ENCODE peak calls at places on chromosomes 7 and 10, in four cellular contexts. One of them, this sample, is unnamed.

GRCh38 chr10:126373137-126373536 is 15.1 kb downstream of the ADAM12 start:
- DNase-seq in breast epithelium: no peak
- DNase-seq in dorsolateral prefrontal cortex: no peak
- DNase-seq in brain microvascular endothelial cell: no peak
- DNase-seq in this sample: no peak

GRCh38 chr7:131498237-131498885 is 58.1 kb downstream of the PODXL start:
- DNase-seq in dorsolateral prefrontal cortex: no peak
- DNase-seq in breast epithelium: no peak
- DNase-seq in brain microvascular endothelial cell: no peak
- DNase-seq in this sample: no peak

GRCh38 chr7:131106681-131107342 is 220.9 kb upstream of the MKLN1 start:
- DNase-seq in dorsolateral prefrontal cortex: peak; percentile 26
- DNase-seq in breast epithelium: peak; percentile 58
- DNase-seq in brain microvascular endothelial cell: peak; percentile 18
- DNase-seq in this sample: peak; percentile 89

GRCh38 chr10:88152720-88153119 is 289.3 kb downstream of the PTEN start:
- DNase-seq in dorsolateral prefrontal cortex: no peak
- DNase-seq in breast epithelium: peak; percentile 84
- DNase-seq in brain microvascular endothelial cell: peak; percentile 90
- DNase-seq in this sample: no peak

GRCh38 chr10:102641398-102641797 is 2.9 kb upstream of the TRIM8 start:
- DNase-seq in dorsolateral prefrontal cortex: no peak
- DNase-seq in breast epithelium: no peak
- DNase-seq in brain microvascular endothelial cell: no peak
- DNase-seq in this sample: no peak

GRCh38 chr7:108402865-108403264 is 53.4 kb downstream of the NRCAM start:
- DNase-seq in dorsolateral prefrontal cortex: no peak
- DNase-seq in breast epithelium: no peak
- DNase-seq in brain microvascular endothelial cell: peak; percentile 73
- DNase-seq in this sample: no peak

GRCh38 chr10:78433063-78433717 is 399.5 kb downstream of the RPS24 start:
- DNase-seq in brain microvascular endothelial cell: no peak
- DNase-seq in dorsolateral prefrontal cortex: no peak
- DNase-seq in breast epithelium: no peak
- DNase-seq in this sample: no peak

GRCh38 chr10:49739426-49739825 is 22.7 kb downstream of the OGDHL start:
- DNase-seq in brain microvascular endothelial cell: no peak
- DNase-seq in breast epithelium: no peak
- DNase-seq in dorsolateral prefrontal cortex: no peak
- DNase-seq in this sample: peak; percentile 66

GRCh38 chr10:127834221-127834620 is 58.5 kb downstream of the CLRN3 start:
- DNase-seq in breast epithelium: no peak
- DNase-seq in dorsolateral prefrontal cortex: no peak
- DNase-seq in brain microvascular endothelial cell: no peak
- DNase-seq in this sample: no peak

GRCh38 chr7:70698219-70698832 is 433.6 kb upstream of the GALNT17 start:
- DNase-seq in brain microvascular endothelial cell: peak; percentile 48
- DNase-seq in dorsolateral prefrontal cortex: no peak
- DNase-seq in breast epithelium: no peak
- DNase-seq in this sample: no peak

GRCh38 chr7:79290841-79291497 is 162.5 kb downstream of the MAGI2 start:
- DNase-seq in brain microvascular endothelial cell: no peak
- DNase-seq in dorsolateral prefrontal cortex: no peak
- DNase-seq in breast epithelium: no peak
- DNase-seq in this sample: no peak

GRCh38 chr10:79137826-79138225 is 69.1 kb downstream of the ZMIZ1 start:
- DNase-seq in dorsolateral prefrontal cortex: no peak
- DNase-seq in brain microvascular endothelial cell: no peak
- DNase-seq in breast epithelium: no peak
- DNase-seq in this sample: peak; percentile 56

GRCh38 chr7:157869793-157870192 is 533.0 kb downstream of the DNAJB6 start:
- DNase-seq in breast epithelium: no peak
- DNase-seq in dorsolateral prefrontal cortex: no peak
- DNase-seq in brain microvascular endothelial cell: no peak
- DNase-seq in this sample: no peak

GRCh38 chr10:52871191-52871843 is 98.7 kb upstream of the MBL2 start:
- DNase-seq in dorsolateral prefrontal cortex: no peak
- DNase-seq in brain microvascular endothelial cell: no peak
- DNase-seq in breast epithelium: no peak
- DNase-seq in this sample: peak; percentile 34

GRCh38 chr7:80466638-80467037 is 45.2 kb downstream of the GNAT3 start:
- DNase-seq in dorsolateral prefrontal cortex: no peak
- DNase-seq in breast epithelium: no peak
- DNase-seq in brain microvascular endothelial cell: no peak
- DNase-seq in this sample: no peak

GRCh38 chr10:110460111-110460809 is 37.4 kb upstream of the DUSP5 start:
- DNase-seq in dorsolateral prefrontal cortex: no peak
- DNase-seq in breast epithelium: peak; percentile 71
- DNase-seq in brain microvascular endothelial cell: peak; percentile 16
- DNase-seq in this sample: no peak

GRCh38 chr7:35366167-35367155 is 112.6 kb upstream of the TBX20 start:
- DNase-seq in breast epithelium: no peak
- DNase-seq in dorsolateral prefrontal cortex: no peak
- DNase-seq in brain microvascular endothelial cell: no peak
- DNase-seq in this sample: peak; percentile 46

GRCh38 chr10:23370106-23370505 is 25.5 kb upstream of the C10orf67 start:
- DNase-seq in brain microvascular endothelial cell: no peak
- DNase-seq in dorsolateral prefrontal cortex: no peak
- DNase-seq in breast epithelium: no peak
- DNase-seq in this sample: no peak

GRCh38 chr7:104982308-104982755 is 31.7 kb upstream of the KMT2E start:
- DNase-seq in breast epithelium: no peak
- DNase-seq in dorsolateral prefrontal cortex: no peak
- DNase-seq in brain microvascular endothelial cell: no peak
- DNase-seq in this sample: no peak

GRCh38 chr7:74032191-74032490 is 4.2 kb downstream of the ELN start:
- DNase-seq in breast epithelium: no peak
- DNase-seq in brain microvascular endothelial cell: no peak
- DNase-seq in dorsolateral prefrontal cortex: no peak
- DNase-seq in this sample: peak; percentile 63

GRCh38 chr7:98996162-98996552 is 117.8 kb downstream of the TRRAP start:
- DNase-seq in dorsolateral prefrontal cortex: no peak
- DNase-seq in breast epithelium: no peak
- DNase-seq in brain microvascular endothelial cell: no peak
- DNase-seq in this sample: peak; percentile 12

GRCh38 chr10:112274831-112275230 is 8.4 kb upstream of the TECTB start:
- DNase-seq in brain microvascular endothelial cell: no peak
- DNase-seq in breast epithelium: no peak
- DNase-seq in dorsolateral prefrontal cortex: no peak
- DNase-seq in this sample: no peak

GRCh38 chr7:20340839-20341238 is 10.1 kb downstream of the ITGB8 start:
- DNase-seq in brain microvascular endothelial cell: no peak
- DNase-seq in dorsolateral prefrontal cortex: no peak
- DNase-seq in breast epithelium: no peak
- DNase-seq in this sample: no peak

GRCh38 chr7:139855498-139856270 is 26.6 kb downstream of the TBXAS1 start:
- DNase-seq in brain microvascular endothelial cell: no peak
- DNase-seq in dorsolateral prefrontal cortex: no peak
- DNase-seq in breast epithelium: no peak
- DNase-seq in this sample: peak; percentile 68

GRCh38 chr10:97789770-97790397 is 18.1 kb upstream of the SFRP5 start:
- DNase-seq in breast epithelium: no peak
- DNase-seq in brain microvascular endothelial cell: no peak
- DNase-seq in dorsolateral prefrontal cortex: no peak
- DNase-seq in this sample: no peak

GRCh38 chr7:41030673-41031072 is 672.2 kb downstream of the INHBA start:
- DNase-seq in brain microvascular endothelial cell: peak; percentile 55
- DNase-seq in dorsolateral prefrontal cortex: no peak
- DNase-seq in breast epithelium: no peak
- DNase-seq in this sample: no peak

GRCh38 chr7:132742152-132742551 is 165.9 kb upstream of the PLXNA4 start:
- DNase-seq in dorsolateral prefrontal cortex: no peak
- DNase-seq in breast epithelium: no peak
- DNase-seq in brain microvascular endothelial cell: peak; percentile 99
- DNase-seq in this sample: peak; percentile 75

DNA sequence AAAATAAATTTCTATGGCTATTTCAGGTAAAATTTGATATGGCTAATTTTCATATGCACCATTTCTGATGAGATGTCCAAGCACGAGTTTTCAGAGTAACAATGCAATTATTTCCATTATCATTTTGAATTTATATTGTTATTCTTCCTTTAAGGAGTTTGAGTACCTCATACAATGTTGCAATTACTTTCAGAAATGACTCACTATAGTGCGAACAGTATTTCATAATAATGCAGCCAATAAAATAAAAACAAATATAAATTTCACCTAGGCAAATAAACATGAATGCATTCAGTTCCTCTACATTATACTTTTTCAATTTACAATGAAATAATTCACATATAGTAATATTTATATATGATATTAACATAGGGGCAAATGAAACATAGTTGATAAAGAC is 78.8 kb upstream of the LRRN3 start:
- DNase-seq in brain microvascular endothelial cell: no peak
- DNase-seq in dorsolateral prefrontal cortex: no peak
- DNase-seq in breast epithelium: no peak
- DNase-seq in this sample: no peak
- H3K4me3 ChIP-seq in brain microvascular endothelial cell: no peak overlapping the region
- H3K4me3 ChIP-seq in dorsolateral prefrontal cortex: no peak overlapping the region
- H3K4me3 ChIP-seq in breast epithelium: no peak overlapping the region
- H3K4me3 ChIP-seq in this sample: no peak overlapping the region

GRCh38 chr7:22481726-22482125 is 18.3 kb downstream of the STEAP1B start:
- DNase-seq in brain microvascular endothelial cell: no peak
- DNase-seq in dorsolateral prefrontal cortex: no peak
- DNase-seq in breast epithelium: no peak
- DNase-seq in this sample: no peak

GRCh38 chr7:22485189-22485588 is 14.8 kb downstream of the STEAP1B start:
- DNase-seq in brain microvascular endothelial cell: peak; percentile 37
- DNase-seq in breast epithelium: no peak
- DNase-seq in dorsolateral prefrontal cortex: no peak
- DNase-seq in this sample: no peak

GRCh38 chr7:22480523-22481075 is 19.4 kb downstream of the STEAP1B start:
- DNase-seq in breast epithelium: no peak
- DNase-seq in dorsolateral prefrontal cortex: no peak
- DNase-seq in brain microvascular endothelial cell: no peak
- DNase-seq in this sample: no peak

GRCh38 chr7:22486597-22486996 is 13.4 kb downstream of the STEAP1B start:
- DNase-seq in breast epithelium: no peak
- DNase-seq in dorsolateral prefrontal cortex: no peak
- DNase-seq in brain microvascular endothelial cell: no peak
- DNase-seq in this sample: no peak

DNA sequence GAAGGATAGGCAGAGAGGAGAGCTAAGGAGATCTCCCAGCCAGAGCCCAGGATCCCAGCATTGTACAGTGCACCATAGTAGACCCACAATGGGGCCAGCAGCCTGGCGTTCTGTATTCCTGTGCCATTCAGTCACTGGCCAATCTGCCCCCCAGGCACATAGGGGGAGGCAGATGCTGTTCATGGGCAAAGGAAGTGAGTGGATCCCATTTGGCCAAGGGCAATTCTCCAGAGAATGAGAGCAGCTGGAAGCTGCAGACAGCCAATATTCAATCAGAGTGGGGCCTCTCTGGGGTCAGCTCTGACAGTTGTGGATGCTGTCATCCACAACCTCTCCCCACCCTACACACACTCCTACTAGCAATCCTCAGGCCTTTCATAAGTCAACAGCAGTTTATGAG is 17.5 kb downstream of the STEAP1B start:
- DNase-seq in breast epithelium: no peak
- DNase-seq in dorsolateral prefrontal cortex: no peak
- DNase-seq in brain microvascular endothelial cell: no peak
- DNase-seq in this sample: no peak
- H3K4me3 ChIP-seq in breast epithelium: no peak overlapping the region
- H3K4me3 ChIP-seq in dorsolateral prefrontal cortex: no peak overlapping the region
- H3K4me3 ChIP-seq in brain microvascular endothelial cell: no peak overlapping the region
- H3K4me3 ChIP-seq in this sample: no peak overlapping the region

GRCh38 chr7:141074162-141074989 is 512 bp downstream of the TMEM178B start:
- DNase-seq in brain microvascular endothelial cell: no peak
- DNase-seq in dorsolateral prefrontal cortex: no peak
- DNase-seq in breast epithelium: no peak
- DNase-seq in this sample: peak; percentile 82
- H3K4me3 ChIP-seq in brain microvascular endothelial cell: peak overlapping the region; percentile 48
- H3K4me3 ChIP-seq in dorsolateral prefrontal cortex: peak overlapping the region; percentile 80
- H3K4me3 ChIP-seq in breast epithelium: peak overlapping the region; percentile 74
- H3K4me3 ChIP-seq in this sample: peak overlapping the region; percentile 51

GRCh38 chr10:86365346-86366032 is 1.1 kb downstream of the GRID1 start:
- DNase-seq in brain microvascular endothelial cell: no peak
- DNase-seq in breast epithelium: peak; percentile 50
- DNase-seq in dorsolateral prefrontal cortex: peak; percentile 33
- DNase-seq in this sample: peak; percentile 63

GRCh38 chr10:86366033-86366901 is at the start of gene GRID1:
- DNase-seq in brain microvascular endothelial cell: no peak
- DNase-seq in dorsolateral prefrontal cortex: peak; percentile 61
- DNase-seq in breast epithelium: peak; percentile 49
- DNase-seq in this sample: peak; percentile 89

GRCh38 chr10:86363833-86364511 is 2.6 kb downstream of the GRID1 start:
- DNase-seq in dorsolateral prefrontal cortex: peak; percentile 16
- DNase-seq in brain microvascular endothelial cell: no peak
- DNase-seq in breast epithelium: peak; percentile 50
- DNase-seq in this sample: no peak

GRCh38 chr10:86363184-86363832 is 3.3 kb downstream of the GRID1 start:
- DNase-seq in dorsolateral prefrontal cortex: peak; percentile 50
- DNase-seq in brain microvascular endothelial cell: no peak
- DNase-seq in breast epithelium: peak; percentile 59
- DNase-seq in this sample: peak; percentile 61

GRCh38 chr10:86364551-86365345 is 1.8 kb downstream of the GRID1 start:
- DNase-seq in brain microvascular endothelial cell: no peak
- DNase-seq in breast epithelium: peak; percentile 49
- DNase-seq in dorsolateral prefrontal cortex: peak; percentile 36
- DNase-seq in this sample: peak; percentile 71
- H3K4me3 ChIP-seq in brain microvascular endothelial cell: no peak overlapping the region
- H3K4me3 ChIP-seq in breast epithelium: peak overlapping the region; percentile 77
- H3K4me3 ChIP-seq in dorsolateral prefrontal cortex: peak overlapping the region; percentile 86
- H3K4me3 ChIP-seq in this sample: peak overlapping the region; percentile 61

DNA sequence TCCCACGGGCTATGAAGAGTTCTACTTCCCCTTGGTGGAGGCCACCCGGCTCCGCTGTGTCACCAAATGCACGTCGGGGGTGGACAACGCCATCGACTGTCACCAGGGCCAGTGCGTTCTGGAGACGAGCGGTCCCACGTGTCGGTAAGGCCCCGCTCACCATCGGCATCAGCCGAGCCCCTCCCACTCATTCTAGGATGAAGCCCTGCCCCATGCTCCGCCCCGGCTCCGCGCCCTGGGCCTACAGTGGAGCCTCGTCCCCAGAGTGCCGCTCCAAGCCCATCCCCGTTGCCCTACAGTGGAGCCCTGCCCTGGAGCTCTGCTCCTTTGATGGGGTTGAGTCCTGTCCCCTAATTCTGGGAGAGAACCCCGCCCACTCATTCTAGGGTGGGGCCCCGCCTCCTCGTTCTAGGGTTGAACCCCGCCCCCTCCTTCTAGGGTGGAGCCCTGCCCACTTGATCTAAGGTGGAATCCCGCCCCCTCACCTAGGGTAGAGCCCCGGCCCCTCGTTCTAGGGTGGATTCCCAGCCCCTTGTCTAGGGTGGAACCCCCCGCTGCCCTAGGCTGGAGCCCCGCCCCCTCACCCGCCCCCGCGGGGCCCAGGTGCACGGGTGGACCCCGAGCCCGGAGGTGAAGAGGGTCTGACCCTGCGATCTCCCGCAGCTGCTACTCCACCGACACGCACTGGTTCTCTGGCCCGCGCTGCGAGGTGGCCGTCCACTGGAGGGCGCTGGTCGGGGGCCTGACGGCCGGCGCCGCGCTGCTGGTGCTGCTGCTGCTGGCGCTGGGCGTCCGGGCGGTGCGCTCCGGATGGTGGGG is 3.4 kb upstream of the MUC12 start:
- DNase-seq in breast epithelium: peak; percentile 80
- DNase-seq in dorsolateral prefrontal cortex: no peak
- DNase-seq in brain microvascular endothelial cell: peak; percentile 51
- DNase-seq in this sample: peak; percentile 84
- H3K4me3 ChIP-seq in breast epithelium: peak overlapping the region; percentile 65
- H3K4me3 ChIP-seq in dorsolateral prefrontal cortex: peak overlapping the region; percentile 53
- H3K4me3 ChIP-seq in brain microvascular endothelial cell: no peak overlapping the region
- H3K4me3 ChIP-seq in this sample: peak overlapping the region; percentile 40

This sample was measured in upper lobe of left lung.